ENCODE peak calls at places on chromosome 1, in six cellular contexts. T is HepG2; E is neural progenitor cell; Y is CD4-positive, CD25-positive, alpha-beta regulatory T cell; K is GM23338; J is pancreas. L is an unnamed sample. For H3K27me3, the result is how much of the 10 kb centered on the place peaks cover.

GRCh38 chr1:29688477-29689365 is 452.4 kb downstream of the PTPRU start:
- DNase-seq in T (no peak), E (no peak), Y (no peak), K (no peak), J (peak), L (peak)

GRCh38 chr1:178232949-178233348 is 139.0 kb downstream of the RASAL2 start:
- DNase-seq in T (no peak), E (no peak), Y (no peak), K (no peak), J (no peak), L (no peak)

GRCh38 chr1:103560427-103560826 is 11.0 kb upstream of the AMY2B start:
- DNase-seq in T (peak), E (no peak), Y (no peak), K (no peak), J (no peak), L (no peak)

GRCh38 chr1:78468511-78468910 is 22.3 kb upstream of the PTGFR start:
- DNase-seq in T (no peak), E (no peak), Y (no peak), K (no peak), J (no peak), L (no peak)

GRCh38 chr1:185158806-185159205 is 1.8 kb downstream of the SWT1 start:
- DNase-seq in T (no peak), E (no peak), Y (no peak), K (no peak), J (no peak), L (no peak)

GRCh38 chr1:173255214-173255813 is 48.2 kb upstream of the TNFSF4 start:
- DNase-seq in T (peak), E (peak), Y (no peak), K (peak), J (no peak), L (no peak)

GRCh38 chr1:185459141-185459540 is 142.1 kb upstream of the IVNS1ABP start:
- DNase-seq in T (no peak), E (no peak), Y (no peak), K (no peak), J (no peak), L (no peak)

GRCh38 chr1:220691039-220691684 is 999 bp downstream of the C1orf115 start:
- DNase-seq in T (peak), E (peak), Y (no peak), K (no peak), J (no peak), L (no peak)

GRCh38 chr1:110639724-110640386 is 33.7 kb upstream of the KCNA2 start:
- DNase-seq in T (no peak), E (no peak), Y (no peak), K (no peak), J (no peak), L (no peak)

DNA sequence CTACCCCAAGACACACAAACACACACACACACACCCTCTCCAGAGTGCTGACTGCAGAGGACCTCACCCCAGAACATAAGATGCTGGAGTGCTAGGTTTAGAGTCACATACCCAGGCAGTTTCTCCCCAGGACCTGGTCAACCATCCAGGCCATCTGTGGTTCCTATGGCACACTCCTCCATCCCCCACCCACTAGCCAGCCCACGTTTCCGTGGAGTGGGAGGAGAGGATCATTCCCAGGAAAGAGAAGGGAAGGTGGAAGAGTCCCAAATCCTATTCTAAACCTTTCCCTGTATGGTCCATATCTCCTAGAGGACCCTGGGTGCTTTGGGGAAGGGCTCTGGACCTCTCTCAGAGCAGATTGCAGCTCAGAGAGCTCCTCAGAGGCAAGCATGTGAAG is 1.1 kb downstream of the KCNJ9 start:
- DNase-seq in T (no peak), E (no peak), Y (no peak), K (no peak), J (no peak), L (no peak)
- H3K27me3 ChIP-seq in T (under half), E (half or more), Y (under half), K (half or more), J (under half), L (under half)

GRCh38 chr1:155294520-155295182 is 6.6 kb downstream of the PKLR start:
- DNase-seq in T (no peak), E (peak), Y (no peak), K (peak), J (no peak), L (no peak)

GRCh38 chr1:155295183-155295941 is 5.9 kb downstream of the PKLR start:
- DNase-seq in T (no peak), E (no peak), Y (no peak), K (peak), J (no peak), L (no peak)

GRCh38 chr1:155295942-155296267 is 5.3 kb downstream of the PKLR start:
- DNase-seq in T (no peak), E (no peak), Y (no peak), K (no peak), J (no peak), L (no peak)

GRCh38 chr1:155297431-155297830 is 3.8 kb downstream of the PKLR start:
- DNase-seq in T (no peak), E (no peak), Y (no peak), K (no peak), J (no peak), L (no peak)

GRCh38 chr1:155296660-155297059 is 4.6 kb downstream of the PKLR start:
- DNase-seq in T (no peak), E (no peak), Y (no peak), K (no peak), J (no peak), L (no peak)
- H3K27me3 ChIP-seq in T (under half), E (half or more), Y (under half), K (under half), J (under half), L (under half)

DNA sequence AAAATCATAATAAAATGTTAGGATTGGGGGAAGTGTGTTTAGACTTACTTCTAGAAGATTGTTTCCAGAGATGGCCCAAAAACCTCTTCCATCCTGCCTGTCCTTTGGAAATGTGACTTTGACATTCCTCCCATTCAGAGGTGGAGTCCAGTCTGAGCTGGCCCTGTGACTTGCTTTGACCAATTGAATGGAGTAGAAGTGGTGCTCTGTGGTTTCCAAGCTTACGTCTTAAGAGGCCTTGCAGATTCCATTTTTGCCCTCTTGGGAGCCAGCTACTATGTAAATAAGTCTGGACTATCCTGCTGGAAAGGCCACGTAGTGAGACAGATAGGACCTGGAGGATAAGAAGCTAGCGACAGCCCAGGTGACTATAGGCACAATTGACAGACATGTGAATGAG is 1.3 kb upstream of the NT5C1A start:
- DNase-seq in T (no peak), E (no peak), Y (no peak), K (no peak), J (no peak), L (no peak)
- H3K27me3 ChIP-seq in T (under half), E (half or more), Y (under half), K (half or more), J (under half), L (under half)

DNA sequence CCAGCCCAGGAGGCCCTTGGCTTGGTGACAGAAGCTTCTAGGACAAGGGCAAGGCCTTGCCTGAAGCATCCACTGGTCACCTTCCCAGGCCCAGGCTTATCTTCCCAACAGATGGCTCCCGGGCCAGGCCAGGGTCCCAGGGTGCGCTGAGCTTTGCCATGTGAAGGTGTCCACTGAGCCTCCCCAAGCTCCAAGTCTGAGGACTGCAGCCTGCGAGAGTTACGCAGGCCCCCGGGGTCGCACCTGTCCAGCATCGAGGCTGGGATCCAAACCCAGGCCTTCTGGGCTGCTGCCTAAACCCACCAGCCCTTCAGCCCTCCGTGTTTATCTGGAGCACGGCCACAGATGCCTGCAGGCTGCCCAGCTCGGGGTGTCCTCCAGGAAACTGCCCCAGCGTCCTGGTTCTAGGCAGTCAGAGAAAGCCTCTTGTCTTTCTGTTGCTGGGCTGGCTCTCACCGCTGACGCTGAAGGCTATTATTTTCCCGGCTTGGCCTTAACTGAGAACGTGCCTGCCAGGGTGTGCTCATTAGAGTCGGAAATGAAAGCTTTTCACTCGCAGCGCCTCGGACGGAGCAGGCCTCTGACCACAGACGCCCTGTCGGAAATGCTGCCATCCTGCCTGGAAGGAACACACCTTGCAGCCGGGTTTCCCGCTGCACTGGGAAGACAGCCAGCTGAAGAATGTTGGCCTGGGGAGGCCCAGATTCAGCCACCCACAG is 71.4 kb downstream of the MEGF6 start:
- DNase-seq in T (no peak), E (no peak), Y (no peak), K (no peak), J (no peak), L (no peak)
- H3K27me3 ChIP-seq in T (half or more), E (under half), Y (under half), K (under half), J (under half), L (under half)

L was measured in Peyer's patch.